ENCODE peak calls at places on chromosomes 7 and 10, in seven cellular contexts. Q is PC-3, Z is tibial nerve, U is GM23248, C is right lobe of liver, D is psoas muscle, I is esophagus muscularis mucosa. F is an unnamed sample. For H3K4me1, the result is how much of the 10 kb centered on the place peaks cover.

GRCh38 chr7:67738958-67739357 is 742.3 kb downstream of the TYW1 start:
- DNase-seq in Q (no peak), Z (peak), U (peak), C (peak), D (peak), I (no peak), F (no peak)

GRCh38 chr10:71004676-71005075 is 116.3 kb upstream of the PCBD1 start:
- DNase-seq in Q (no peak), Z (no peak), U (no peak), C (no peak), D (no peak), I (no peak), F (no peak)

GRCh38 chr7:139078911-139079310 is 30.6 kb downstream of the ZC3HAV1 start:
- DNase-seq in Q (no peak), Z (no peak), U (no peak), C (no peak), D (no peak), I (no peak), F (no peak)

GRCh38 chr10:91140995-91141549 is 79.4 kb upstream of the PCGF5 start:
- DNase-seq in Q (no peak), Z (no peak), U (peak), C (no peak), D (no peak), I (no peak), F (no peak)

GRCh38 chr10:83881647-83882046 is 257.7 kb upstream of the GHITM start:
- DNase-seq in Q (no peak), Z (no peak), U (no peak), C (no peak), D (no peak), I (no peak), F (peak)

GRCh38 chr10:110007171-110007700 is 548 bp upstream of the ADD3 start:
- DNase-seq in Q (no peak), Z (no peak), U (peak), C (peak), D (no peak), I (no peak), F (no peak)

GRCh38 chr10:61757001-61757400 is 94.3 kb downstream of the CABCOCO1 start:
- DNase-seq in Q (no peak), Z (no peak), U (no peak), C (no peak), D (no peak), I (no peak), F (no peak)

GRCh38 chr7:29609162-29610030 is 45.8 kb downstream of the PRR15 start:
- DNase-seq in Q (peak), Z (no peak), U (peak), C (no peak), D (no peak), I (peak), F (no peak)

GRCh38 chr7:54782829-54783228 is 23.8 kb upstream of the SEC61G start:
- DNase-seq in Q (no peak), Z (no peak), U (no peak), C (no peak), D (no peak), I (peak), F (no peak)

GRCh38 chr7:106309352-106309751 is 24.6 kb upstream of the NAMPT start:
- DNase-seq in Q (no peak), Z (no peak), U (peak), C (no peak), D (no peak), I (no peak), F (no peak)

GRCh38 chr10:132431537-132432175 is 34.7 kb downstream of the PWWP2B start:
- DNase-seq in Q (no peak), Z (no peak), U (no peak), C (no peak), D (no peak), I (no peak), F (no peak)

GRCh38 chr7:106365252-106366005 is 80.6 kb upstream of the NAMPT start:
- DNase-seq in Q (peak), Z (no peak), U (no peak), C (no peak), D (no peak), I (peak), F (no peak)

GRCh38 chr7:80330434-80330833 is 181.4 kb downstream of the GNAT3 start:
- DNase-seq in Q (no peak), Z (no peak), U (peak), C (no peak), D (no peak), I (no peak), F (no peak)

GRCh38 chr10:499991-500390 is 189.5 kb downstream of the DIP2C start:
- DNase-seq in Q (no peak), Z (no peak), U (no peak), C (no peak), D (no peak), I (no peak), F (no peak)

GRCh38 chr7:40808409-40808942 is 673.7 kb downstream of the SUGCT start:
- DNase-seq in Q (peak), Z (no peak), U (peak), C (no peak), D (no peak), I (no peak), F (no peak)

GRCh38 chr10:97318772-97319651 is at the start of gene FRAT1:
- DNase-seq in Q (peak), Z (peak), U (peak), C (peak), D (peak), I (peak), F (peak)

GRCh38 chr7:39911167-39911566 is 38.9 kb upstream of the CDK13 start:
- DNase-seq in Q (no peak), Z (no peak), U (no peak), C (no peak), D (no peak), I (peak), F (no peak)

GRCh38 chr7:150988230-150989226 is 2.3 kb upstream of the NOS3 start:
- DNase-seq in Q (peak), Z (peak), U (peak), C (peak), D (peak), I (no peak), F (peak)

GRCh38 chr10:61918989-61919388 is 17.5 kb downstream of the ARID5B start:
- DNase-seq in Q (no peak), Z (no peak), U (no peak), C (no peak), D (no peak), I (no peak), F (no peak)

GRCh38 chr7:4791738-4792536 is 16.5 kb downstream of the AP5Z1 start:
- DNase-seq in Q (no peak), Z (peak), U (peak), C (no peak), D (peak), I (peak), F (peak)

GRCh38 chr7:145729701-145730100 is 386.9 kb upstream of the CNTNAP2 start:
- DNase-seq in Q (peak), Z (no peak), U (no peak), C (no peak), D (no peak), I (no peak), F (no peak)

GRCh38 chr7:36763084-36763807 is 39.0 kb upstream of the AOAH start:
- DNase-seq in Q (no peak), Z (no peak), U (peak), C (no peak), D (no peak), I (no peak), F (no peak)

GRCh38 chr7:44368885-44369284 is 43.5 kb upstream of the CAMK2B start:
- DNase-seq in Q (peak), Z (no peak), U (peak), C (no peak), D (no peak), I (no peak), F (no peak)

GRCh38 chr10:52226448-52226847 is 87.6 kb upstream of the DKK1 start:
- DNase-seq in Q (peak), Z (no peak), U (peak), C (no peak), D (no peak), I (no peak), F (no peak)

GRCh38 chr10:126617208-126617607 is 53.3 kb downstream of the C10orf90 start:
- DNase-seq in Q (no peak), Z (no peak), U (no peak), C (no peak), D (no peak), I (no peak), F (no peak)

GRCh38 chr10:89837173-89838001 is 136.0 kb downstream of the KIF20B start:
- DNase-seq in Q (peak), Z (no peak), U (peak), C (no peak), D (no peak), I (peak), F (peak)

GRCh38 chr7:91636129-91636724 is 244.3 kb downstream of the MTERF1 start:
- DNase-seq in Q (peak), Z (peak), U (peak), C (no peak), D (no peak), I (peak), F (no peak)

GRCh38 chr7:151038951-151039849 is 9.1 kb upstream of the ASIC3 start:
- DNase-seq in Q (peak), Z (peak), U (peak), C (no peak), D (peak), I (no peak), F (peak)

GRCh38 chr10:30098624-30099023 is 39.2 kb upstream of the JCAD start:
- DNase-seq in Q (peak), Z (no peak), U (peak), C (no peak), D (no peak), I (no peak), F (no peak)

GRCh38 chr10:87861953-87862643 is 1.2 kb downstream of the KLLN start:
- DNase-seq in Q (peak), Z (peak), U (peak), C (peak), D (peak), I (peak), F (peak)

GRCh38 chr10:97494151-97494550 is 4.1 kb downstream of the MMS19 start:
- DNase-seq in Q (no peak), Z (no peak), U (peak), C (no peak), D (no peak), I (no peak), F (no peak)

GRCh38 chr7:17041324-17041723 is 159.5 kb upstream of the AGR3 start:
- DNase-seq in Q (peak), Z (no peak), U (peak), C (no peak), D (no peak), I (no peak), F (no peak)

GRCh38 chr10:48965460-48965859 is 25.8 kb upstream of the LRRC18 start:
- DNase-seq in Q (no peak), Z (no peak), U (no peak), C (no peak), D (no peak), I (no peak), F (no peak)

GRCh38 chr7:80136276-80137045 is 1.8 kb downstream of the GNAI1 start:
- DNase-seq in Q (peak), Z (no peak), U (peak), C (no peak), D (no peak), I (no peak), F (no peak)

GRCh38 chr7:86598311-86598710 is 45.4 kb upstream of the GRM3 start:
- DNase-seq in Q (peak), Z (no peak), U (no peak), C (no peak), D (no peak), I (no peak), F (peak)

GRCh38 chr10:104617831-104618230 is 23.3 kb upstream of the SORCS3 start:
- DNase-seq in Q (no peak), Z (no peak), U (no peak), C (no peak), D (no peak), I (no peak), F (no peak)

GRCh38 chr10:59337254-59337653 is 25.1 kb downstream of the FAM13C start:
- DNase-seq in Q (no peak), Z (no peak), U (peak), C (peak), D (no peak), I (no peak), F (peak)

GRCh38 chr7:127629268-127629854 is 11.4 kb upstream of the PAX4 start:
- DNase-seq in Q (peak), Z (no peak), U (no peak), C (no peak), D (no peak), I (no peak), F (peak)

GRCh38 chr10:79402625-79402946 is 42.8 kb downstream of the ZCCHC24 start:
- DNase-seq in Q (no peak), Z (no peak), U (no peak), C (no peak), D (no peak), I (no peak), F (no peak)
- H3K4me1 ChIP-seq in Q (under half), Z (under half), U (half or more), C (under half), D (half or more), I (under half), F (half or more)

DNA sequence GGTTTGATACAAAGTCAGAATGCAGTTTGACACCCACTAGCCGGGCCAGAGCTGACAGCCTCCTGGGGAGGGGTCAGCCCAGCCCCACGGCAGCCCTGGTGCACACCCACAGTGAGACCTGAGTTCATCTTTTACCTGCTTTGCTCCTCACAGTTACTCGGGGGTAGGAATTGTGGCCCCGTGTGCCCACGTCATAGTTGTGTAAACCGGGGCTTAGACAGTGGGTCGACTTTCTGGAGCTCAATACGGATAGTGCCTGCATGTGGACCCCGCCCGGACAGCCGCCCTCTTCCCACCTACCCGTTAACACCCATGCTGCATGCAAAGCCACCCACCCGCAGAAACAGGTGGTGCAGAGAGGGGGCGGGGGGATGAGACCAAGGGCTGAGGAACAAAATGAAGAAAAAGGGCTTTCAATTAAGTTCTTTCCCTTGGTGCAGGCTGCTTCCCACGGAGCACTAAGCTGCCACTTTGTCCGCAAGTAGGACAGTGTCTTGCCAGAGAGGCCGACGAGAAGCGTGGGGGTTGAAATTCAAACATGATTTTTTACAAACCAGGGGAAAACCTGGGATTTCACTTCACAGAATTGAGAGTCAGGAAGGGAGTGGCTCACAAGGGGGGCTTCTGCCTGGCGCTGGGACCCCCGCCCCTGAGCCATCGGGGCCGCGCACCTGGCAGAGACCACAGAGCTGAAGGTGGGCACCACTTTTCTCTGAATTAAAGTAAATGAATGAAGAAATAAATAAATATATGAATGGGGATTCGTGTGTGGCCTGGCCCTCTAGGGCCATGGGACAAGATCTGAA is 24.6 kb upstream of the FOXL3 start:
- DNase-seq in Q (no peak), Z (no peak), U (peak), C (no peak), D (peak), I (no peak), F (peak)
- H3K27ac ChIP-seq in Q (no peak), Z (no peak), U (no peak), C (peak), D (no peak), I (no peak), F (no peak)

GRCh38 chr7:92785923-92786322 is 50.5 kb downstream of the CDK6 start:
- DNase-seq in Q (no peak), Z (no peak), U (peak), C (no peak), D (no peak), I (no peak), F (no peak)
- H3K4me1 ChIP-seq in Q (under half), Z (under half), U (under half), C (under half), D (under half), I (half or more), F (under half)

GRCh38 chr7:157561816-157562410 is 225.1 kb downstream of the DNAJB6 start:
- DNase-seq in Q (no peak), Z (no peak), U (no peak), C (no peak), D (no peak), I (no peak), F (no peak)
- H3K27ac ChIP-seq in Q (peak), Z (no peak), U (no peak), C (no peak), D (no peak), I (no peak), F (no peak)

GRCh38 chr10:69338133-69338456 is 59.8 kb downstream of the HK1 start:
- DNase-seq in Q (no peak), Z (no peak), U (peak), C (no peak), D (no peak), I (no peak), F (peak)
- H3K4me1 ChIP-seq in Q (under half), Z (under half), U (under half), C (under half), D (half or more), I (half or more), F (half or more)

GRCh38 chr7:108120943-108121342 is 9.2 kb downstream of the LAMB4 start:
- DNase-seq in Q (no peak), Z (no peak), U (no peak), C (no peak), D (no peak), I (no peak), F (no peak)
- H3K27ac ChIP-seq in Q (no peak), Z (no peak), U (no peak), C (no peak), D (no peak), I (no peak), F (no peak)

GRCh38 chr7:1695800-1696454 is 25.9 kb downstream of the ELFN1 start:
- DNase-seq in Q (no peak), Z (no peak), U (no peak), C (peak), D (no peak), I (no peak), F (peak)
- H3K4me1 ChIP-seq in Q (under half), Z (under half), U (under half), C (under half), D (under half), I (under half), F (under half)

DNA sequence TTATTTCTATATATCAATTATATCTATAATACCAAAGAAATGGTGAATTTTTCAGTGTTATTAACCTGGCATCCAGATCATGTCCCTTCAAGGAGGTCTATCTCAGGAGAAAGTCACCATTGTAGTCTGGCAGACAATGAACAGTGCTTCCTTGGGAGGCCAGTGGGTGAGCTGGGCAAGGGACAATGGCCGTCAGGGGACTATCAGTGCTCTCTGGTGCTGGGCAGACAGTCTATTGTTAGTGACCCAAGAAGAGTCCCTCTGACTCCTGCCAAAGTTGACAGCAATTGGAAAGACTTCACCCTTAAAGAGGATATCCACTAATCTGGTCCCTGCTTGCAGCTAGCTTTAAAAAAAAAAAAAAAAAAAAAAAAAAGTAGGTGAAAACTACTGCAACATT is 7.1 kb downstream of the JAZF1 start:
- DNase-seq in Q (no peak), Z (no peak), U (no peak), C (no peak), D (no peak), I (no peak), F (no peak)
- H3K27ac ChIP-seq in Q (no peak), Z (no peak), U (no peak), C (no peak), D (peak), I (no peak), F (peak)

F was measured in right cardiac atrium.